ENCODE peak calls at places on chromosomes 12 and 14, in seven cellular contexts. V is HuH-7.5, P is D341Med, K is fibroblast of lung, D is GM12865, E is hippocampal formation, S is DMS53. X is an unnamed sample.

GRCh38 chr14:68420354-68420753 is 372.5 kb downstream of the ZFP36L1 start:
- DNase-seq in K (no peak), P (no peak), V (no peak), S (no peak), E (no peak), D (no peak), X (no peak)

GRCh38 chr12:64672925-64673409 is 62.7 kb downstream of the RASSF3 start:
- DNase-seq in E (no peak), S (peak; percentile 93), K (peak; percentile 54), D (no peak), V (no peak), P (no peak), X (no peak)

GRCh38 chr12:65106948-65107347 is 14.2 kb downstream of the WIF1 start:
- DNase-seq in D (no peak), E (no peak), V (no peak), P (no peak), K (peak; percentile 27), S (peak; percentile 66), X (no peak)

GRCh38 chr14:96851694-96852381 is 54.7 kb downstream of the VRK1 start:
- DNase-seq in D (no peak), V (no peak), P (no peak), E (no peak), K (no peak), S (no peak), X (no peak)

GRCh38 chr14:21093018-21093417 is 5.4 kb downstream of the ZNF219 start:
- DNase-seq in S (no peak), D (no peak), P (no peak), K (no peak), V (no peak), E (no peak), X (no peak)

GRCh38 chr12:113007166-113007565 is 28.8 kb downstream of the OAS2 start:
- DNase-seq in E (no peak), D (no peak), P (no peak), V (no peak), K (no peak), S (peak; percentile 24), X (no peak)

GRCh38 chr14:101622251-101623076 is 61.2 kb downstream of the DIO3 start:
- DNase-seq in K (no peak), V (no peak), E (no peak), S (no peak), P (no peak), D (no peak), X (no peak)

GRCh38 chr14:75711796-75712211 is 50.8 kb downstream of the TTLL5 start:
- DNase-seq in D (peak; percentile 76), V (peak; percentile 23), P (peak; percentile 87), E (peak; percentile 78), S (peak; percentile 55), K (peak; percentile 82), X (peak; percentile 80)

GRCh38 chr14:70239802-70240201 is 51.1 kb upstream of the SLC8A3 start:
- DNase-seq in V (no peak), S (no peak), K (no peak), E (no peak), P (no peak), D (peak; percentile 73), X (no peak)

GRCh38 chr12:111351026-111351425 is 17.9 kb downstream of the PHETA1 start:
- DNase-seq in P (no peak), K (no peak), S (no peak), E (no peak), V (no peak), D (no peak), X (no peak)

GRCh38 chr14:24848427-24848826 is 201.5 kb downstream of the STXBP6 start:
- DNase-seq in E (no peak), P (no peak), V (no peak), K (peak; percentile 73), S (no peak), D (no peak), X (no peak)

GRCh38 chr12:109740694-109741245 is 27.1 kb downstream of the FAM222A start:
- DNase-seq in P (no peak), S (no peak), V (no peak), K (no peak), E (no peak), D (no peak), X (no peak)

GRCh38 chr12:109044241-109044640 is 8.1 kb upstream of the USP30 start:
- DNase-seq in P (no peak), S (no peak), D (no peak), E (no peak), V (no peak), K (no peak), X (no peak)